ENCODE peak calls at places on chromosome 13, in six cellular contexts. C, P, K, Q, D and L are unnamed samples.

GRCh38 chr13:23579072-23579885 is 9.1 kb downstream of the TNFRSF19 start:
- DNase-seq in C (peak), P (peak), K (peak), Q (peak), D (no peak), L (peak)

GRCh38 chr13:82358284-82358683 is 1524.0 kb downstream of the SLITRK1 start:
- DNase-seq in C (no peak), P (no peak), K (no peak), Q (no peak), D (no peak), L (no peak)

GRCh38 chr13:75636339-75637095 is 387 bp downstream of the LMO7 start:
- DNase-seq in C (peak), P (peak), K (no peak), Q (peak), D (no peak), L (peak)

GRCh38 chr13:36059366-36059765 is 71.8 kb downstream of the DCLK1 start:
- DNase-seq in C (no peak), P (no peak), K (no peak), Q (no peak), D (no peak), L (no peak)

GRCh38 chr13:88754141-88754540 is 1083.0 kb downstream of the SLITRK5 start:
- DNase-seq in C (no peak), P (no peak), K (no peak), Q (no peak), D (no peak), L (no peak)

GRCh38 chr13:93146584-93147292 is 79.9 kb upstream of the GPC6 start:
- DNase-seq in C (no peak), P (no peak), K (no peak), Q (no peak), D (no peak), L (no peak)

GRCh38 chr13:90135558-90135957 is 1211.9 kb upstream of the MIR17HG start:
- DNase-seq in C (no peak), P (no peak), K (no peak), Q (no peak), D (no peak), L (no peak)

GRCh38 chr13:58119351-58119750 is 487.8 kb downstream of the PCDH17 start:
- DNase-seq in C (no peak), P (no peak), K (no peak), Q (no peak), D (no peak), L (no peak)

GRCh38 chr13:92158335-92158734 is 759.9 kb downstream of the GPC5 start:
- DNase-seq in C (no peak), P (no peak), K (no peak), Q (no peak), D (no peak), L (no peak)

DNA sequence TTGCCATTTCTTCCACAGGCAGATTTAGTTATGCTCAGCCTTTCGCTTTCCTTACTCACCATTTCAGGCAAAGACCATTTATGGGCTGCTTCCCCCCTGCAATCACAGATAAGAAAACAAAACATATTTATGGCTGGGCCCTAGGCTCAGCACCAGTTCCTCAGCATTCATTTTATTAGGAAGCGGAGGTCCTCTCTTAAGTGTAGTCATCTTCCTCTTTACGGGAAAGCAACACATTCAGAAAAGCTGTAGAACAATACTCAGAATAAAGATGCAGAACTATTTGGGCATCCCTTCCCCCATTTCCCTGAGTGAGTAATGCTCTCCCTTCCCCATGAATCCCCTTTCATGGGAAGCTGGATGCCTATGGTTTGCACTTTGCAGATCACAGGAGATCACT is 27.9 kb downstream of the FLT1 start:
- DNase-seq in C (no peak), P (no peak), K (no peak), Q (no peak), D (no peak), L (no peak)
- TF ChIP-seq POLR2AphosphoS5 in C (no peak), P (no peak), K (no peak), Q (no peak), D (no peak), L (no peak)

DNA sequence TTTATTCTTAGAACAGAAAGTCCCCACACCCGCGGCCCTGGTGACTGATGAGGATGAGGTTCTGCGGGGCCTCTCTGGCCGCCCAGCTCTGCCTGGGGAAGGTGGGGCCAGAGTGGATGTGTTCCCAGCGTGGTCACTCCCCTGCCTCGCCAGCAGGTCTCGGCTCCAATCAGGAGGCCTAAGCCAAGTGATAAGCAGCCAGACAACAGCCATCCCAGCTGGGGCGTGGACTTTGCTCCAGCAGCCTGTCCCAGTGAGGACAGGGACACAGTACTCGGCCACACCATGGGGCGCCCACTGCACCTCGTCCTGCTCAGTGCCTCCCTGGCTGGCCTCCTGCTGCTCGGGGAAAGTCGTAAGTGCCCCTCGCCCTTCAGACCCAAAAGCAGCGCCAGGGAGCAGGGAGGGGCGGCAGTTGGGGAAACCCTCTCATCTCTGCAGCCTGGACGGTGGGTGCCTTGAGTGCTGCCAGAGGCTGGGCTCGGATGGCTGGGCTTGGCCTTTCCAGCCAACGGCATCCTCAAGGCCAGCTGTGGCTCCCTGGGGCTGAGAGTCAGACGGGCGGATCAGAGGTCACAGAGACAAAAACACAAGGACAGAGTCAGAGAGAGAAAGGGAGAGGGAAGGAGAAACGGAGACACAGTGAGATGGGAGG is at the start of gene F10:
- DNase-seq in C (peak), P (peak), K (no peak), Q (no peak), D (no peak), L (no peak)
- TF ChIP-seq POLR2A in C (no peak), P (peak), K (no peak), Q (no peak), D (no peak), L (no peak)

GRCh38 chr13:44078806-44079378 is 199.2 kb downstream of the LACC1 start:
- DNase-seq in C (no peak), P (no peak), K (peak), Q (no peak), D (no peak), L (no peak)
- TF ChIP-seq TAF1 in C (no peak), P (no peak), K (no peak), Q (no peak), D (no peak), L (no peak)

GRCh38 chr13:110337287-110337686 is 30.2 kb downstream of the COL4A2 start:
- DNase-seq in C (no peak), P (no peak), K (no peak), Q (no peak), D (no peak), L (no peak)

GRCh38 chr13:110339975-110340550 is 33.0 kb downstream of the COL4A2 start:
- DNase-seq in C (no peak), P (no peak), K (no peak), Q (no peak), D (no peak), L (no peak)

GRCh38 chr13:110339263-110339662 is 32.2 kb downstream of the COL4A2 start:
- DNase-seq in C (no peak), P (no peak), K (no peak), Q (no peak), D (no peak), L (no peak)

GRCh38 chr13:110336681-110337080 is 29.6 kb downstream of the COL4A2 start:
- DNase-seq in C (no peak), P (no peak), K (no peak), Q (no peak), D (no peak), L (no peak)

GRCh38 chr13:110338441-110339101 is 31.5 kb downstream of the COL4A2 start:
- DNase-seq in C (no peak), P (no peak), K (no peak), Q (no peak), D (no peak), L (no peak)
- TF ChIP-seq POLR2AphosphoS5 in C (no peak), P (no peak), K (no peak), Q (no peak), D (no peak), L (no peak)

GRCh38 chr13:46211521-46212351 is at the start of gene LRRC63:
- DNase-seq in C (peak), P (no peak), K (no peak), Q (peak), D (no peak), L (peak)
- TF ChIP-seq POLR2A in C (no peak), P (no peak), K (no peak), Q (no peak), D (peak), L (no peak)

GRCh38 chr13:98370806-98371553 is 193.9 kb upstream of the RNF113B start:
- DNase-seq in C (no peak), P (no peak), K (no peak), Q (no peak), D (no peak), L (no peak)
- TF ChIP-seq TAF1 in C (no peak), P (no peak), K (no peak), Q (no peak), D (no peak), L (no peak)

DNA sequence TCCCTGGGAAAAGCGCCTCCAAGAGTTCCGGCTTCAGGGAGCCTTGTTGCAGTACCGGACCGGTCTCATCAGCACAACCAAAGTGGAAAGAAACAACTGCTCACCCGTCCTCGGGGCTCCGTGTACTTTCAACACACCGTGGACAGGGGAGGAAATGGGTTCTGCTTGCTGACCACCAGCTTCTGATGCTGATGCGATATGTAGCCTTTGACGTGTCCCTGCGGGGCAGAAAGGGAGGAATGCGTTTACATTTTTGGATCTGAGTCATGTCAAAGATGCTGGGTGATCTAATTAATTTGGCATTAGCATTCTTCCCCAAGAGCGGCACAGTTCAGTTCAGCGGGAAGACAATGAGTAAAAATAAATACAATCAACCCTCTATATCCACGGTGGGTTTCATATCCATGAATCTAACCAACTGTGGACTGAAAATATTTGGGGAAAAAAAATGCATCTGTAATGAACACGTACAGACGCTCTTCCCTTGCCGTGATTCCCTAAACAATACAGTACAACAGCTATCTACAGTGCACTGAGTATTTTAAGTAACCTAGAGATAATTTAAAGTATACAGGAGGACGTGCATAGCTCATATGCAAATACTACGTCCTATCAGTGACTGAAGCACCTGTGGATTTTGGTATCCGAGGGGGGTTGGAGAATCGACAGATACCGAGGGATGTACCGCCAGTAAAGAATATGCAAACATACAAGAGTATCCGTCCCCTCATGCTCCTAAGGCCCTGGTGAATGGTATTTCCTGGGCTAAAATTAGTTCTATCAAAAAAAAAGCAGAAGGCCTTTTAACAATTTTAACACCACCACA is 19.8 kb downstream of the PROZ start:
- DNase-seq in C (no peak), P (no peak), K (no peak), Q (no peak), D (no peak), L (no peak)
- TF ChIP-seq POLR2AphosphoS5 in C (no peak), P (no peak), K (no peak), Q (no peak), D (no peak), L (no peak)

GRCh38 chr13:113814435-113814821 is 49.4 kb downstream of the GAS6 start:
- DNase-seq in C (no peak), P (no peak), K (no peak), Q (no peak), D (no peak), L (no peak)

GRCh38 chr13:113816248-113816924 is 47.5 kb downstream of the GAS6 start:
- DNase-seq in C (no peak), P (no peak), K (no peak), Q (no peak), D (no peak), L (no peak)

GRCh38 chr13:113816925-113817859 is 46.7 kb downstream of the GAS6 start:
- DNase-seq in C (peak), P (peak), K (no peak), Q (peak), D (no peak), L (peak)

GRCh38 chr13:113813749-113814434 is 50.0 kb downstream of the GAS6 start:
- DNase-seq in C (no peak), P (no peak), K (no peak), Q (no peak), D (no peak), L (no peak)

DNA sequence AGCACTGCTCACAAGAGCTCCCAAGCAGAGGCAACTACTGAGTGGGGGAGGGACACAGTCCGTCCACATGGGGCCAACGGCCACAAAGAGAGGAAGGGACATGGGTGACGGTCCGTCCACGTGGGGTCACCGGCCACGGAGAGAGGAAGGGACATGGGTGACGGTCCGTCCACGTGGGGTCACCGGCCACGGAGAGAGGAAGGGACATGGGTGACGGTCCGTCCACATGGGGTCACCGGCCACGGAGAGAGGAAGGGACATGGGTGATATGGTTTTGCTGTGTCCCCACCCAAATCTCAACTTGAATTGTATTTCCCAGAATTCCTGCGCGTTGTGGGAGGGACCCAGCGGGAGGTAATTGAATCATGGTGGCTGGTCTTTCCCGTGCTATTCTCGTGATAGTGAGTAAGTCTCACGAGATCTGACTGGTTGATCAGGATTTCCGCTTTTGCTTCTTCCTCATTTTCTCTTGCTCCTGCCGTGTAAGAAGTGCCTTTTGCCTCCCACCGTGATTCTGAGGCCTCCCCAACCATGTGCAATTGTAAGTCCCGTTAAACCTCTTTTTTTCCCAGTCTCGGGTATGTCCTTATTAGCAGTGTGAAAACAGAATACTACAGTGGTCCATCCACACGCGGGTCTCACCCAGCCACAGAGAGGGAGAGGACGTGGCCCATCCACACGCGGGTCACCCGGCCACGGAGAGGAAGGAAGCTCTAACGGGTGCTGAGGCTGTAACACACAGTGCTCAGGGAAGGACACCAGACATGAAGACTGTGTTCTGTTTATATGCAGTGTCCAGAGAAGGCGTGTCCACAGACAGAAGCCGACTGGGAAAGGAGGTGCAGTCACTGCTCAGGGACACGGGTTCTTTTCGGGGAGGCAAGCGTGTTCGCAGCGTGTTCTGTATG is 48.5 kb downstream of the GAS6 start:
- DNase-seq in C (no peak), P (no peak), K (no peak), Q (no peak), D (peak), L (no peak)
- TF ChIP-seq POLR2A in C (no peak), P (no peak), K (no peak), Q (peak), D (peak), L (peak)